ENCODE peak calls at places on chromosomes 5 and 9, in nine cellular contexts. D is left ventricle myocardium superior; H is NCI-H1694 treated with DMSO at 0.1 percent for 48 hours; F is stimulated activated CD4-positive, alpha-beta T cell treated with anti-CD3 and anti-CD28 coated beads, TNF-alpha, amount 100 ng/mL, for 24 hours; Y is NCI-H2171; U is progenitor cell of endocrine pancreas; O is WERI-Rb-1; C is foreskin keratinocyte; P is T-helper 1 cell. K is an unnamed sample.

GRCh38 chr5:43121565-43122484 is 1.1 kb downstream of the ZNF131 start:
- DNase-seq in D (no peak), H (peak; percentile 78), F (no peak), Y (peak; percentile 51), U (no peak), O (no peak), C (peak; percentile 24), P (no peak), K (peak; percentile 50)

GRCh38 chr9:38227656-38228055 is 158.6 kb upstream of the SHB start:
- DNase-seq in D (no peak), H (peak; percentile 61), F (no peak), Y (no peak), U (no peak), O (no peak), C (peak; percentile 26), P (no peak), K (peak; percentile 66)

GRCh38 chr9:70506159-70506558 is 91.7 kb upstream of the KLF9 start:
- DNase-seq in D (no peak), H (no peak), F (no peak), Y (no peak), U (no peak), O (no peak), C (peak; percentile 35), P (no peak), K (no peak)

GRCh38 chr5:176994460-176995121 is 12.0 kb downstream of the UIMC1 start:
- DNase-seq in D (peak; percentile 29), H (no peak), F (no peak), Y (no peak), U (no peak), O (no peak), C (peak; percentile 55), P (no peak), K (no peak)

GRCh38 chr5:2642684-2643325 is 108.7 kb downstream of the IRX2 start:
- DNase-seq in D (no peak), H (no peak), F (no peak), Y (no peak), U (no peak), O (no peak), C (no peak), P (no peak), K (no peak)

GRCh38 chr9:134885647-134886412 is 5.2 kb downstream of the FCN2 start:
- DNase-seq in D (no peak), H (no peak), F (no peak), Y (no peak), U (no peak), O (no peak), C (no peak), P (no peak), K (no peak)

GRCh38 chr9:81492710-81493447 is 196.5 kb downstream of the TLE1 start:
- DNase-seq in D (no peak), H (no peak), F (no peak), Y (no peak), U (no peak), O (no peak), C (peak; percentile 99), P (no peak), K (no peak)

GRCh38 chr9:130902204-130903185 is 5.9 kb upstream of the QRFP start:
- DNase-seq in D (no peak), H (no peak), F (no peak), Y (no peak), U (no peak), O (no peak), C (no peak), P (no peak), K (no peak)

GRCh38 chr5:175809531-175810121 is 61.8 kb upstream of the CPLX2 start:
- DNase-seq in D (no peak), H (peak; percentile 72), F (no peak), Y (no peak), U (no peak), O (no peak), C (peak; percentile 76), P (no peak), K (no peak)

GRCh38 chr9:81628897-81629296 is 60.5 kb downstream of the TLE1 start:
- DNase-seq in D (no peak), H (no peak), F (no peak), Y (no peak), U (no peak), O (no peak), C (peak; percentile 70), P (no peak), K (no peak)

GRCh38 chr5:50694027-50694590 is 27.7 kb downstream of the PARP8 start:
- DNase-seq in D (no peak), H (no peak), F (no peak), Y (no peak), U (no peak), O (no peak), C (no peak), P (no peak), K (no peak)

GRCh38 chr9:121317737-121318630 is 50.0 kb downstream of the GSN start:
- DNase-seq in D (peak; percentile 84), H (no peak), F (no peak), Y (no peak), U (no peak), O (no peak), C (no peak), P (no peak), K (no peak)

GRCh38 chr5:140253985-140254384 is 48.9 kb downstream of the PFDN1 start:
- DNase-seq in D (no peak), H (no peak), F (no peak), Y (no peak), U (no peak), O (no peak), C (no peak), P (no peak), K (no peak)

GRCh38 chr5:7493622-7494021 is 97.7 kb downstream of the ADCY2 start:
- DNase-seq in D (no peak), H (no peak), F (no peak), Y (no peak), U (no peak), O (no peak), C (no peak), P (no peak), K (no peak)

GRCh38 chr9:22005083-22005699 is 3.9 kb downstream of the CDKN2B start:
- DNase-seq in D (no peak), H (no peak), F (no peak), Y (no peak), U (no peak), O (no peak), C (peak; percentile 56), P (no peak), K (peak; percentile 69)

GRCh38 chr9:136721339-136722092 is 9.1 kb downstream of the DIPK1B start:
- DNase-seq in D (peak; percentile 52), H (no peak), F (no peak), Y (no peak), U (no peak), O (no peak), C (peak; percentile 88), P (no peak), K (peak; percentile 43)

GRCh38 chr9:137156567-137157375 is 13.1 kb downstream of the LRRC26 start:
- DNase-seq in D (peak; percentile 56), H (no peak), F (peak; percentile 31), Y (no peak), U (no peak), O (no peak), C (no peak), P (no peak), K (peak; percentile 78)

GRCh38 chr9:136093995-136094881 is 851 bp downstream of the NACC2 start:
- DNase-seq in D (peak; percentile 92), H (no peak), F (no peak), Y (no peak), U (no peak), O (peak; percentile 67), C (peak; percentile 44), P (no peak), K (no peak)

GRCh38 chr9:78004478-78005229 is 27.0 kb downstream of the GNAQ start:
- DNase-seq in D (no peak), H (no peak), F (no peak), Y (no peak), U (no peak), O (no peak), C (no peak), P (no peak), K (no peak)

GRCh38 chr9:132026932-132027585 is 52.6 kb downstream of the MED27 start:
- DNase-seq in D (no peak), H (no peak), F (no peak), Y (no peak), U (no peak), O (no peak), C (peak; percentile 98), P (no peak), K (no peak)

GRCh38 chr5:140966293-140967225 is at the start of gene PCDHAC2:
- DNase-seq in D (peak; percentile 42), H (peak; percentile 12), F (no peak), Y (peak; percentile 34), U (peak; percentile 42), O (peak; percentile 89), C (peak; percentile 64), P (no peak), K (peak; percentile 91)

GRCh38 chr5:43019615-43020293 is 20.4 kb downstream of the ANXA2R start:
- DNase-seq in D (peak; percentile 62), H (peak; percentile 95), F (peak; percentile 76), Y (peak; percentile 90), U (no peak), O (peak; percentile 77), C (peak; percentile 80), P (peak; percentile 72), K (peak; percentile 87)

GRCh38 chr9:95880011-95880690 is 4.7 kb downstream of the ERCC6L2 start:
- DNase-seq in D (no peak), H (no peak), F (no peak), Y (no peak), U (no peak), O (no peak), C (no peak), P (no peak), K (no peak)

GRCh38 chr9:5799314-5799713 is 33.6 kb downstream of the ERMP1 start:
- DNase-seq in D (no peak), H (peak; percentile 58), F (no peak), Y (peak; percentile 22), U (no peak), O (no peak), C (peak; percentile 32), P (no peak), K (peak; percentile 28)

GRCh38 chr9:93126151-93126781 is 7.8 kb downstream of the NINJ1 start:
- DNase-seq in D (no peak), H (no peak), F (no peak), Y (no peak), U (no peak), O (no peak), C (no peak), P (no peak), K (no peak)

GRCh38 chr5:140114341-140115185 is 654 bp downstream of the PURA start:
- DNase-seq in D (peak; percentile 79), H (no peak), F (no peak), Y (no peak), U (peak; percentile 46), O (peak; percentile 53), C (peak; percentile 57), P (no peak), K (peak; percentile 62)

GRCh38 chr5:546376-546908 is 22.2 kb upstream of the SLC9A3 start:
- DNase-seq in D (peak; percentile 11), H (no peak), F (no peak), Y (no peak), U (no peak), O (no peak), C (no peak), P (no peak), K (no peak)

GRCh38 chr9:131459056-131459455 is 43.7 kb upstream of the POMT1 start:
- DNase-seq in D (no peak), H (no peak), F (no peak), Y (no peak), U (no peak), O (no peak), C (no peak), P (no peak), K (no peak)

K was measured in NCI-H82.